ENCODE peak calls at places on chromosomes 16 and 17, in eight cellular contexts. Y is brain microvascular endothelial cell; H is stimulated activated CD4-positive, alpha-beta T cell treated with anti-CD3 and anti-CD28 coated beads, Interleukin-15, amount 100 ng/mL, for 48 hours; N is keratinocyte; J is M059J; A is NCI-H748 treated with DMSO at 0.1 percent for 48 hours; O is fibroblast of the aortic adventitia; W is Karpas-422. Z is an unnamed sample.

GRCh38 chr16:79801550-79802090 is 201.1 kb upstream of the MAF start:
- DNase-seq in Y (peak), H (no peak), N (peak), J (peak), A (no peak), O (no peak), W (no peak), Z (no peak)

GRCh38 chr16:12503201-12503600 is 300.5 kb downstream of the CPPED1 start:
- DNase-seq in Y (no peak), H (no peak), N (no peak), J (no peak), A (peak), O (no peak), W (no peak), Z (no peak)

GRCh38 chr17:76672270-76672851 is 28.8 kb upstream of the ST6GALNAC1 start:
- DNase-seq in Y (no peak), H (no peak), N (no peak), J (no peak), A (no peak), O (no peak), W (no peak), Z (no peak)

GRCh38 chr16:83470406-83470805 is 337.4 kb upstream of the HSBP1 start:
- DNase-seq in Y (peak), H (no peak), N (no peak), J (peak), A (no peak), O (peak), W (no peak), Z (no peak)

GRCh38 chr17:76369804-76370203 is 14.6 kb upstream of the SPHK1 start:
- DNase-seq in Y (no peak), H (no peak), N (no peak), J (no peak), A (no peak), O (no peak), W (peak), Z (no peak)

GRCh38 chr16:72848759-72849664 is 198.9 kb downstream of the ZFHX3 start:
- DNase-seq in Y (peak), H (no peak), N (peak), J (peak), A (peak), O (peak), W (no peak), Z (peak)

GRCh38 chr16:86536621-86537020 is 18.4 kb downstream of the MTHFSD start:
- DNase-seq in Y (no peak), H (no peak), N (no peak), J (no peak), A (no peak), O (no peak), W (no peak), Z (no peak)

GRCh38 chr16:67672739-67673662 is 6.4 kb downstream of the C16orf86 start:
- DNase-seq in Y (peak), H (no peak), N (no peak), J (peak), A (no peak), O (peak), W (peak), Z (peak)

GRCh38 chr17:2705263-2705662 is 6.3 kb downstream of the CLUH start:
- DNase-seq in Y (peak), H (no peak), N (no peak), J (no peak), A (no peak), O (no peak), W (no peak), Z (no peak)

GRCh38 chr17:46044286-46044928 is 45.4 kb downstream of the STH start:
- DNase-seq in Y (peak), H (no peak), N (no peak), J (peak), A (peak), O (peak), W (peak), Z (peak)

GRCh38 chr17:27529230-27529796 is 73.1 kb downstream of the KSR1 start:
- DNase-seq in Y (no peak), H (no peak), N (no peak), J (no peak), A (no peak), O (peak), W (no peak), Z (no peak)

GRCh38 chr16:84498859-84499620 is 5.4 kb downstream of the MEAK7 start:
- DNase-seq in Y (no peak), H (no peak), N (no peak), J (peak), A (no peak), O (no peak), W (no peak), Z (no peak)

GRCh38 chr16:21162661-21163151 is 4.2 kb downstream of the LDAF1 start:
- DNase-seq in Y (no peak), H (no peak), N (no peak), J (no peak), A (no peak), O (peak), W (no peak), Z (no peak)

GRCh38 chr17:4710693-4711634 is 532 bp downstream of the ARRB2 start:
- DNase-seq in Y (no peak), H (peak), N (no peak), J (no peak), A (no peak), O (no peak), W (peak), Z (peak)

GRCh38 chr16:19380316-19380715 is 37.4 kb upstream of the TMC5 start:
- DNase-seq in Y (no peak), H (no peak), N (no peak), J (no peak), A (no peak), O (no peak), W (no peak), Z (peak)

GRCh38 chr16:24800586-24800985 is 45.2 kb upstream of the SLC5A11 start:
- DNase-seq in Y (peak), H (no peak), N (peak), J (peak), A (no peak), O (peak), W (peak), Z (no peak)

GRCh38 chr17:64036198-64036922 is 15.9 kb upstream of the ICAM2 start:
- DNase-seq in Y (no peak), H (no peak), N (no peak), J (peak), A (no peak), O (no peak), W (no peak), Z (no peak)

GRCh38 chr17:63519972-63520882 is 2.9 kb upstream of the KCNH6 start:
- DNase-seq in Y (no peak), H (no peak), N (no peak), J (no peak), A (peak), O (no peak), W (no peak), Z (no peak)

GRCh38 chr17:5272313-5272712 is 9.8 kb upstream of the RABEP1 start:
- DNase-seq in Y (no peak), H (peak), N (no peak), J (no peak), A (no peak), O (no peak), W (no peak), Z (no peak)

GRCh38 chr17:9322298-9322697 is 253.3 kb downstream of the STX8 start:
- DNase-seq in Y (no peak), H (no peak), N (no peak), J (no peak), A (no peak), O (no peak), W (no peak), Z (no peak)

GRCh38 chr17:32485261-32485955 is 1.4 kb upstream of the CDK5R1 start:
- DNase-seq in Y (no peak), H (no peak), N (no peak), J (no peak), A (no peak), O (no peak), W (no peak), Z (no peak)

Z was measured in Ammon's horn.